ENCODE peak calls at places on chromosomes 2 and 18, in ten cellular contexts. One of them, this sample, is unnamed.

GRCh38 chr2:223692227-223692947 is 90.2 kb upstream of the SCG2 start:
- DNase-seq in GM20000: no peak
- DNase-seq in fibroblast of mammary gland: peak; percentile 73
- DNase-seq in tibial artery: no peak
- DNase-seq in AG04449: no peak
- DNase-seq in Calu3: peak; percentile 63
- DNase-seq in tibial nerve: no peak
- DNase-seq in stomach: peak; percentile 46
- DNase-seq in foreskin keratinocyte: peak; percentile 57
- DNase-seq in CD4-positive, alpha-beta T cell: no peak
- DNase-seq in this sample: no peak

GRCh38 chr2:163198007-163198406 is 359.4 kb upstream of the KCNH7 start:
- DNase-seq in CD4-positive, alpha-beta T cell: no peak
- DNase-seq in tibial nerve: no peak
- DNase-seq in foreskin keratinocyte: no peak
- DNase-seq in tibial artery: no peak
- DNase-seq in fibroblast of mammary gland: no peak
- DNase-seq in stomach: no peak
- DNase-seq in AG04449: no peak
- DNase-seq in GM20000: no peak
- DNase-seq in Calu3: no peak
- DNase-seq in this sample: no peak

GRCh38 chr18:59456657-59457056 is 97.6 kb upstream of the LMAN1 start:
- DNase-seq in foreskin keratinocyte: no peak
- DNase-seq in CD4-positive, alpha-beta T cell: no peak
- DNase-seq in Calu3: no peak
- DNase-seq in AG04449: no peak
- DNase-seq in stomach: no peak
- DNase-seq in tibial artery: no peak
- DNase-seq in GM20000: no peak
- DNase-seq in fibroblast of mammary gland: no peak
- DNase-seq in tibial nerve: no peak
- DNase-seq in this sample: no peak

GRCh38 chr2:119487434-119488244 is 36.6 kb downstream of the SCTR start:
- DNase-seq in Calu3: peak; percentile 87
- DNase-seq in GM20000: peak; percentile 33
- DNase-seq in tibial artery: no peak
- DNase-seq in stomach: peak; percentile 83
- DNase-seq in foreskin keratinocyte: no peak
- DNase-seq in CD4-positive, alpha-beta T cell: no peak
- DNase-seq in fibroblast of mammary gland: no peak
- DNase-seq in tibial nerve: no peak
- DNase-seq in AG04449: no peak
- DNase-seq in this sample: no peak

GRCh38 chr2:74632209-74632938 is 15.8 kb downstream of the M1AP start:
- DNase-seq in tibial artery: no peak
- DNase-seq in Calu3: no peak
- DNase-seq in CD4-positive, alpha-beta T cell: no peak
- DNase-seq in fibroblast of mammary gland: peak; percentile 36
- DNase-seq in AG04449: no peak
- DNase-seq in foreskin keratinocyte: no peak
- DNase-seq in GM20000: no peak
- DNase-seq in tibial nerve: no peak
- DNase-seq in stomach: no peak
- DNase-seq in this sample: no peak

GRCh38 chr2:156565066-156565710 is 129.0 kb downstream of the GPD2 start:
- DNase-seq in AG04449: peak; percentile 88
- DNase-seq in fibroblast of mammary gland: peak; percentile 81
- DNase-seq in tibial artery: no peak
- DNase-seq in tibial nerve: no peak
- DNase-seq in CD4-positive, alpha-beta T cell: no peak
- DNase-seq in foreskin keratinocyte: no peak
- DNase-seq in stomach: no peak
- DNase-seq in Calu3: no peak
- DNase-seq in GM20000: no peak
- DNase-seq in this sample: no peak

GRCh38 chr2:219569635-219570034 is 1.7 kb downstream of the OBSL1 start:
- DNase-seq in tibial nerve: no peak
- DNase-seq in tibial artery: no peak
- DNase-seq in foreskin keratinocyte: peak; percentile 3
- DNase-seq in stomach: no peak
- DNase-seq in CD4-positive, alpha-beta T cell: no peak
- DNase-seq in GM20000: peak; percentile 19
- DNase-seq in AG04449: no peak
- DNase-seq in fibroblast of mammary gland: no peak
- DNase-seq in Calu3: no peak
- DNase-seq in this sample: no peak

GRCh38 chr2:188734688-188735087 is 239.5 kb upstream of the COL3A1 start:
- DNase-seq in foreskin keratinocyte: no peak
- DNase-seq in Calu3: no peak
- DNase-seq in tibial nerve: no peak
- DNase-seq in AG04449: no peak
- DNase-seq in CD4-positive, alpha-beta T cell: no peak
- DNase-seq in tibial artery: no peak
- DNase-seq in stomach: no peak
- DNase-seq in GM20000: no peak
- DNase-seq in fibroblast of mammary gland: peak; percentile 8
- DNase-seq in this sample: no peak

GRCh38 chr2:62118160-62118559 is 77.8 kb upstream of the B3GNT2 start:
- DNase-seq in stomach: no peak
- DNase-seq in tibial artery: no peak
- DNase-seq in GM20000: no peak
- DNase-seq in CD4-positive, alpha-beta T cell: no peak
- DNase-seq in fibroblast of mammary gland: no peak
- DNase-seq in tibial nerve: no peak
- DNase-seq in foreskin keratinocyte: no peak
- DNase-seq in Calu3: no peak
- DNase-seq in AG04449: no peak
- DNase-seq in this sample: no peak

GRCh38 chr2:8488001-8488738 is 193.7 kb upstream of the ID2 start:
- DNase-seq in fibroblast of mammary gland: no peak
- DNase-seq in CD4-positive, alpha-beta T cell: no peak
- DNase-seq in AG04449: no peak
- DNase-seq in GM20000: peak; percentile 75
- DNase-seq in tibial nerve: no peak
- DNase-seq in stomach: no peak
- DNase-seq in foreskin keratinocyte: no peak
- DNase-seq in tibial artery: no peak
- DNase-seq in Calu3: no peak
- DNase-seq in this sample: no peak

DNA sequence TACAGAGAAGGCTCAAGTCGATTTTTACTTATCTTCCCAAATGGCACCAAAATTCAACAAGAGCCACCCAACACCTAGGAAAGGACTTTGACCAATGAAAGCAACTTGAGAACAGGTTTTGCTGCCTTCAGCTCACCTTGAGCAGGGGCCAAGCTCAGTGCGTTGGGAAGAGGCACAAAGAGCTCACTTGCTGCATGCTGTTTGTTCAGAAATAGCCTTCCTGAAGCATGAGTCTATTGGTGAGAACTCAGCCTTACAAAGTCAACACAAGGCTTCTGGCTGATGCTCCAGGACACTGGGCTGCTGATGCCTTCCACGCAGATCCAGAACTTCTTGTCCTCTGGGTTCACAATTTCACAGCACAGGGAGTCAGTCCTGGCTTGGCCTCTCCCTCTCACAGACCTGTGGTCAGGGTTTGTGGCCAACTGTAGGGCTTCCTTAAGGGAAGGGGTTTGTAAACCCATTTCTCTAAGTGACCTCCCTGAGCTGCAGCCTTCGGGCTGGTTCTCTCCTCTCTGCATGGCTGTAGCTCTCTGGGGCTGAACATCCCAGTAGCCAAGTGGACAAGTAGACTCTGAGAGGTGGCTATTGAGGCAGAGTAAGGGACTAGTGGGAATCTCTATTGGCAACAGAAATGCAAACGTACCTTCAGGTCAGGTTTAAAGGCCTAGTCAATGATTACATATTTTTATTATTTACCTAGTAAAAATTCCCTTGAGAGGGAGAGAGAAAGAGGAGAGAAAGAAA is 124.7 kb upstream of the GATA6 start:
- DNase-seq in fibroblast of mammary gland: no peak
- DNase-seq in GM20000: no peak
- DNase-seq in AG04449: no peak
- DNase-seq in stomach: peak; percentile 89
- DNase-seq in Calu3: peak; percentile 72
- DNase-seq in CD4-positive, alpha-beta T cell: no peak
- DNase-seq in tibial artery: no peak
- DNase-seq in tibial nerve: no peak
- DNase-seq in foreskin keratinocyte: no peak
- DNase-seq in this sample: no peak
- TF ChIP-seq CTCF in fibroblast of mammary gland: no peak
- TF ChIP-seq CTCF in GM20000: no peak
- TF ChIP-seq CTCF in AG04449: no peak
- TF ChIP-seq CTCF in stomach: no peak
- TF ChIP-seq CTCF in Calu3: no peak
- TF ChIP-seq CTCF in CD4-positive, alpha-beta T cell: no peak
- TF ChIP-seq CTCF in tibial artery: no peak
- TF ChIP-seq CTCF in tibial nerve: no peak
- TF ChIP-seq CTCF in foreskin keratinocyte: no peak
- TF ChIP-seq CTCF in this sample: no peak

DNA sequence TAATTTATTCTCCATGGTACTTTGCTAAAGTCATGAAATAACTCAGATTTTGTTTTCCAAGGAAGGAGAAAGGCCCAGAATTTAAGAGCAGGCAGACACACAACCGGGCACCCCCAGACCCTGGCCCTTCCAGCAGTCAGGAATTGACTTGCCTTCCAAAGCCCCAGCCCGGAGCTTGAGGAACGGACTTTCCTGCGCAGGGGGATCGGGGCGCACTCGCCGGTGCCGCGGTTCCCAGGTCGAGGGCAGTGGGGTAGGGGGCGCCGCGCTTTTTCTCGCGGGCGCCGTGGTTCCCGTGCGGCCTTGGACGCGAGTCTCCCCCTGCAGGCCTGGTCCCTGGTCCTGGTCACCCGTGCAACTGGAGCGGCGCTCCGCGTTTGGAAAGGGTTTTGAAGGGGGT is 1.2 kb downstream of the ZNF236 start:
- DNase-seq in foreskin keratinocyte: no peak
- DNase-seq in Calu3: no peak
- DNase-seq in stomach: no peak
- DNase-seq in fibroblast of mammary gland: peak; percentile 32
- DNase-seq in AG04449: no peak
- DNase-seq in tibial artery: no peak
- DNase-seq in tibial nerve: no peak
- DNase-seq in CD4-positive, alpha-beta T cell: no peak
- DNase-seq in GM20000: peak; percentile 47
- DNase-seq in this sample: no peak
- TF ChIP-seq CTCF in foreskin keratinocyte: peak; percentile 45
- TF ChIP-seq CTCF in Calu3: peak; percentile 9
- TF ChIP-seq CTCF in stomach: no peak
- TF ChIP-seq CTCF in fibroblast of mammary gland: peak; percentile 29
- TF ChIP-seq CTCF in AG04449: peak; percentile 63
- TF ChIP-seq CTCF in tibial artery: no peak
- TF ChIP-seq CTCF in tibial nerve: no peak
- TF ChIP-seq CTCF in CD4-positive, alpha-beta T cell: no peak
- TF ChIP-seq CTCF in GM20000: no peak
- TF ChIP-seq CTCF in this sample: peak; percentile 4

DNA sequence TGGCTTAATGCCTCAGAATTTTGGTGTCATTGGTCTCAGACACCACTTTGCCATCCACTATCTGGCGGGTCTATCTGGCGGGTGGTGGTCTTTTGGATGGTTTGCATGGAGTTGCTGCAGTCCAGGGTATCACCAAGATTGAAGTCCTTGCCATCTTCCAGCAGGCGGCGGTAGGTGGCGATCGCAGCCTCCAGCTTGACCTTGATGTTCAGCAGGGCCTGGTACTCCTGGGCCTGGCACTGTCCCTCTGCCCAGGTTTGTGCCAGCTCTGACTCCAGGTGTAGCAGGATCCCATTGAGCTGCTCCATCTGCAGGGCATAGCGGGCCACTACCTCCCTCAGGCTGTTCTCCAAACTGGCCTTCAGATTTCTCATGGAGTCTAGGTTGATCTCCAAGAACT is 188.2 kb downstream of the MEMO1 start:
- DNase-seq in fibroblast of mammary gland: no peak
- DNase-seq in AG04449: no peak
- DNase-seq in tibial artery: no peak
- DNase-seq in foreskin keratinocyte: no peak
- DNase-seq in GM20000: no peak
- DNase-seq in CD4-positive, alpha-beta T cell: no peak
- DNase-seq in tibial nerve: no peak
- DNase-seq in stomach: no peak
- DNase-seq in Calu3: no peak
- DNase-seq in this sample: no peak
- TF ChIP-seq CTCF in fibroblast of mammary gland: no peak
- TF ChIP-seq CTCF in AG04449: no peak
- TF ChIP-seq CTCF in tibial artery: no peak
- TF ChIP-seq CTCF in foreskin keratinocyte: no peak
- TF ChIP-seq CTCF in GM20000: no peak
- TF ChIP-seq CTCF in CD4-positive, alpha-beta T cell: no peak
- TF ChIP-seq CTCF in tibial nerve: no peak
- TF ChIP-seq CTCF in stomach: no peak
- TF ChIP-seq CTCF in Calu3: no peak
- TF ChIP-seq CTCF in this sample: no peak

GRCh38 chr2:169683425-169684134 is 10.6 kb downstream of the CFAP210 start:
- DNase-seq in CD4-positive, alpha-beta T cell: no peak
- DNase-seq in stomach: no peak
- DNase-seq in fibroblast of mammary gland: no peak
- DNase-seq in foreskin keratinocyte: no peak
- DNase-seq in AG04449: no peak
- DNase-seq in Calu3: no peak
- DNase-seq in tibial artery: no peak
- DNase-seq in GM20000: no peak
- DNase-seq in tibial nerve: no peak
- DNase-seq in this sample: no peak
- TF ChIP-seq CTCF in CD4-positive, alpha-beta T cell: no peak
- TF ChIP-seq CTCF in stomach: no peak
- TF ChIP-seq CTCF in fibroblast of mammary gland: no peak
- TF ChIP-seq CTCF in foreskin keratinocyte: no peak
- TF ChIP-seq CTCF in AG04449: no peak
- TF ChIP-seq CTCF in Calu3: no peak
- TF ChIP-seq CTCF in tibial artery: no peak
- TF ChIP-seq CTCF in GM20000: no peak
- TF ChIP-seq CTCF in tibial nerve: no peak
- TF ChIP-seq CTCF in this sample: no peak

GRCh38 chr18:46350598-46351172 is 246.5 kb downstream of the HAUS1 start:
- DNase-seq in foreskin keratinocyte: no peak
- DNase-seq in tibial nerve: no peak
- DNase-seq in GM20000: no peak
- DNase-seq in stomach: no peak
- DNase-seq in tibial artery: no peak
- DNase-seq in CD4-positive, alpha-beta T cell: no peak
- DNase-seq in AG04449: no peak
- DNase-seq in Calu3: no peak
- DNase-seq in fibroblast of mammary gland: no peak
- DNase-seq in this sample: no peak
- TF ChIP-seq CTCF in foreskin keratinocyte: no peak
- TF ChIP-seq CTCF in tibial nerve: no peak
- TF ChIP-seq CTCF in GM20000: no peak
- TF ChIP-seq CTCF in stomach: no peak
- TF ChIP-seq CTCF in tibial artery: no peak
- TF ChIP-seq CTCF in CD4-positive, alpha-beta T cell: no peak
- TF ChIP-seq CTCF in AG04449: no peak
- TF ChIP-seq CTCF in Calu3: no peak
- TF ChIP-seq CTCF in fibroblast of mammary gland: no peak
- TF ChIP-seq CTCF in this sample: no peak

GRCh38 chr2:24863636-24864035 is 56.4 kb downstream of the ADCY3 start:
- DNase-seq in stomach: no peak
- DNase-seq in foreskin keratinocyte: no peak
- DNase-seq in AG04449: no peak
- DNase-seq in fibroblast of mammary gland: no peak
- DNase-seq in CD4-positive, alpha-beta T cell: no peak
- DNase-seq in tibial nerve: no peak
- DNase-seq in GM20000: no peak
- DNase-seq in tibial artery: no peak
- DNase-seq in Calu3: no peak
- DNase-seq in this sample: no peak
- TF ChIP-seq CTCF in stomach: no peak
- TF ChIP-seq CTCF in foreskin keratinocyte: no peak
- TF ChIP-seq CTCF in AG04449: no peak
- TF ChIP-seq CTCF in fibroblast of mammary gland: no peak
- TF ChIP-seq CTCF in CD4-positive, alpha-beta T cell: no peak
- TF ChIP-seq CTCF in tibial nerve: no peak
- TF ChIP-seq CTCF in GM20000: no peak
- TF ChIP-seq CTCF in tibial artery: no peak
- TF ChIP-seq CTCF in Calu3: no peak
- TF ChIP-seq CTCF in this sample: no peak

This sample was measured in D721Med.